ENCODE peak calls at places on chromosomes 12 and 14, in eight cellular contexts. Y is ovary, P is A549, Q is transverse colon, L is K562, N is stomach, E is suprapubic skin, X is sigmoid colon. W is an unnamed sample.

GRCh38 chr14:99590746-99591555 is 13.1 kb downstream of the CCDC85C start:
- DNase-seq in Y (no peak), P (no peak), Q (no peak), L (no peak), N (no peak), E (no peak), X (peak; percentile 70), W (no peak)

GRCh38 chr14:73489481-73490175 is 1.1 kb upstream of the RIOX1 start:
- DNase-seq in Y (no peak), P (no peak), Q (no peak), L (no peak), N (no peak), E (no peak), X (no peak), W (no peak)

GRCh38 chr12:124917135-124917840 is 2.8 kb upstream of the UBC start:
- DNase-seq in Y (peak; percentile 92), P (peak; percentile 100), Q (peak; percentile 97), L (peak; percentile 87), N (peak; percentile 96), E (peak; percentile 98), X (peak; percentile 100), W (peak; percentile 86)

GRCh38 chr12:116529048-116529447 is 30.1 kb upstream of the MAP1LC3B2 start:
- DNase-seq in Y (no peak), P (peak; percentile 96), Q (no peak), L (no peak), N (no peak), E (no peak), X (no peak), W (no peak)

GRCh38 chr12:92036771-92037453 is 108.7 kb downstream of the BTG1 start:
- DNase-seq in Y (no peak), P (no peak), Q (no peak), L (no peak), N (no peak), E (no peak), X (no peak), W (no peak)

GRCh38 chr14:95127531-95127911 is 29.8 kb downstream of the DICER1 start:
- DNase-seq in Y (no peak), P (no peak), Q (no peak), L (no peak), N (no peak), E (no peak), X (no peak), W (no peak)

GRCh38 chr14:93784878-93785277 is 3.4 kb downstream of the PRIMA1 start:
- DNase-seq in Y (no peak), P (no peak), Q (no peak), L (no peak), N (no peak), E (no peak), X (no peak), W (no peak)

GRCh38 chr12:76266797-76267196 is 81.4 kb downstream of the BBS10 start:
- DNase-seq in Y (no peak), P (peak; percentile 6), Q (no peak), L (no peak), N (no peak), E (no peak), X (peak; percentile 68), W (no peak)

GRCh38 chr12:65495233-65495632 is 216.8 kb downstream of the MSRB3 start:
- DNase-seq in Y (no peak), P (peak; percentile 20), Q (no peak), L (no peak), N (no peak), E (no peak), X (no peak), W (no peak)

GRCh38 chr12:105234197-105234596 is 1.8 kb downstream of the APPL2 start:
- DNase-seq in Y (no peak), P (no peak), Q (no peak), L (no peak), N (no peak), E (no peak), X (no peak), W (no peak)

GRCh38 chr14:84670801-84671200 is 859.1 kb upstream of the FLRT2 start:
- DNase-seq in Y (no peak), P (no peak), Q (no peak), L (no peak), N (no peak), E (no peak), X (no peak), W (no peak)

GRCh38 chr14:91580886-91581615 is 70.9 kb upstream of the PPP4R3A start:
- DNase-seq in Y (no peak), P (no peak), Q (no peak), L (no peak), N (no peak), E (no peak), X (no peak), W (no peak)

GRCh38 chr14:88352299-88353097 is 29.4 kb upstream of the KCNK10 start:
- DNase-seq in Y (no peak), P (no peak), Q (no peak), L (no peak), N (no peak), E (no peak), X (no peak), W (no peak)

GRCh38 chr12:122887817-122888212 is 8.1 kb downstream of the VPS37B start:
- DNase-seq in Y (no peak), P (no peak), Q (no peak), L (no peak), N (no peak), E (peak; percentile 54), X (no peak), W (no peak)

DNA sequence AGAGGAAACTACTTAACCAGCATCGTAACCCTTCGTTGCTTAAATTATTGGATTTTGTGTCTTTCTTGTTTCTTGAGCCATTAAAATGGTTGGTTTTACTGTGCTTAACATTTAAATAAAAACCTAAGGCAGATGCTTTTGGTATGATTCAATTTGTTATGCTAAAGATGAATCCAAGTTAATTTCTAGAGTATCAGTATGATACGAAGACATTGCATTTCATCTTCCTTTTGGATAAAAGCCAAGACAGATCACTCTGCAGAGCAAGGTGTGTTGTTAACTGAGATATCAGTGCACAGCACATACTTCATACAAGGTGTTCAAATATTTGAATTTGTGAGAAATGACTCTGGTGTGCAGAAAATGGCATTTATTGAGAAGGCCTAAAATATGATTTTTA is 480.5 kb downstream of the PCNX1 start:
- DNase-seq in Y (no peak), P (no peak), Q (no peak), L (no peak), N (no peak), E (no peak), X (no peak), W (no peak)
- TF ChIP-seq EP300 in Y (no peak), P (no peak), Q (no peak), L (no peak), N (no peak), E (no peak), X (no peak), W (no peak)

GRCh38 chr12:43544703-43545102 is 7.3 kb downstream of the ADAMTS20 start:
- DNase-seq in Y (no peak), P (no peak), Q (no peak), L (no peak), N (no peak), E (no peak), X (no peak), W (no peak)

DNA sequence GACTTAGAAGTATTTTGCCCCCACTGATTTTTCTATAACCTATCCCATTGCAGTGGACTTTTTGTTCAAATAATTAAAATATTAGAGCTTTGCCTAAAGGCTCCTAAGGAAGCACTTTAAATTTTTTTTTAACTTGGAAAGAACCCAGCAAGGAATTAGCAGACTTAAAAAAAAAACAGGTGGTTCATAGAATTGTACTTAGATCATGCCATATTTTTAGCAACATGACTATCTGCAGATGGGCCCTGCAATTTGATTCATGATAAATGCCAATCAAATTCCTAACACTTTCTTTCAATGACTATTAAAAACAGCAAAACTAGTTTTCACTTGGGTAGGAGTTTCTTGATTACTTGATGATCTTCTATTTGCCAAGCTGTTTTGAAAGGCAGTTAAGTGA is 11.5 kb downstream of the ADAMTS20 start:
- DNase-seq in Y (no peak), P (no peak), Q (no peak), L (no peak), N (no peak), E (no peak), X (no peak), W (no peak)
- TF ChIP-seq EP300 in Y (no peak), P (no peak), Q (no peak), L (no peak), N (no peak), E (no peak), X (no peak), W (no peak)

DNA sequence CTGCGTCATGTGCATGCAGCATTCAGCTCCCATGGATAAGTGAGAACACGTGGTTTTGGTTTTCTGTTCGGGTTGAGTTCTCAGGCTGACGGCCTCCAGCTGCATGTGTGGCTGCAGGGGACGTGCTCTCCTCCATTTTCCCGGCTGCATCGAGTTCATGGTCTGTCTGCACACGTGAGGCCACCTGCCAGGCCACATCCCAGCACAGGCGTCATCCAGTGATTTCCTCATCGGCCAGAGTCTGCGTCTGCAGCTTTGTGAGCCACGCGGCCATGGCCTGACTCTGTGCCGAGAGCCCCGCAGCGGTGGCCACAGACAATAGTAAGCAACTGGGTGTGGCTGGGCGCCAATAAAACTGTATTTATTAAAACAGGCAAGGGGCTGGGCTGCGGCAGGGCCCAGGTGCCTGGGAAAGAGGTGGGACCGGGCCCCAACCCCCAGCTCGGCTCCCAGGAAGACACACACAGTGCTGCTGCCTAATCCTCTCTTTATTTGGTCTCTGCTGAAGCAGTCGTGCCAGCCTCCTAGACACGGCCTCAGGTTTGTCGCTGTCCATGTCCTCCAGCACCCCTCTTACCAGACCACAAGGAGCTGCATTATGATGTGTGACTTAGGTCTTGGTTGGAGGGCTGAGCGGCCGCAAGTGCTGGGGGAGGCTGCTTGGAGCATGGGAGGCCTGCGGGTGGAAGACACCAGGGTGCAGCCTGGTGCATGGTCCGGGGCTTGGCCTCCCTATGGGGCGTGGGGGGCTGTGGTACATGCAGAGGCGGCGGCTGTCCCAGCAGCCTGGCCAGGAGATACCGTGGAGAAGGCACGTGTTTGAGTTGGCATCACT is 52.0 kb downstream of the NOC4L start:
- DNase-seq in Y (no peak), P (no peak), Q (no peak), L (no peak), N (no peak), E (no peak), X (no peak), W (no peak)
- TF ChIP-seq EP300 in Y (no peak), P (no peak), Q (no peak), L (no peak), N (no peak), E (no peak), X (no peak), W (no peak)

GRCh38 chr14:105168093-105168420 is 519 bp downstream of the JAG2 start:
- DNase-seq in Y (no peak), P (no peak), Q (no peak), L (peak; percentile 41), N (no peak), E (no peak), X (no peak), W (no peak)

GRCh38 chr14:105168496-105168978 is at the start of gene JAG2:
- DNase-seq in Y (no peak), P (peak; percentile 79), Q (peak; percentile 57), L (peak; percentile 86), N (peak; percentile 67), E (no peak), X (no peak), W (no peak)

GRCh38 chr14:105167303-105168092 is 1.1 kb downstream of the JAG2 start:
- DNase-seq in Y (no peak), P (no peak), Q (peak; percentile 26), L (peak; percentile 68), N (peak; percentile 33), E (no peak), X (no peak), W (no peak)

GRCh38 chr14:105169776-105170655 is 1.4 kb upstream of the JAG2 start:
- DNase-seq in Y (no peak), P (no peak), Q (no peak), L (no peak), N (no peak), E (no peak), X (no peak), W (no peak)

GRCh38 chr14:105168979-105169507 is 467 bp upstream of the JAG2 start:
- DNase-seq in Y (no peak), P (peak; percentile 68), Q (no peak), L (peak; percentile 82), N (no peak), E (no peak), X (no peak), W (peak; percentile 88)
- TF ChIP-seq EP300 in Y (no peak), P (no peak), Q (no peak), L (no peak), N (no peak), E (no peak), X (no peak), W (peak; percentile 19)